ENCODE peak calls at places on chromosomes 6 and 20, in ten cellular contexts. J is T-helper 9 cell; B is T-helper 2 cell; N is activated CD8-positive, alpha-beta memory T cell treated with anti-CD3 and anti-CD28 coated beads, Interleukin-2, amount 50 U/mL, for 4 hours; Z is heart left ventricle; T is M059J; G is cardiac fibroblast; X is NCI-H1092; R is MCF 10A; D is stimulated activated CD4-positive, alpha-beta T cell treated with anti-CD3 and anti-CD28 coated beads, Interleukin-1b, Interleukin-23, amount 100 ng/mL, for 24 hours. K is an unnamed sample.
A peak's percentile ranks its signal among the peaks of the same experiment; 100 is the strongest.

GRCh38 chr6:52154381-52154780 is 31.8 kb upstream of the IL17A start:
- DNase-seq in J (no peak), B (no peak), N (no peak), Z (no peak), T (no peak), G (no peak), X (no peak), R (no peak), D (no peak), K (no peak)

GRCh38 chr6:34616230-34616591 is 60.1 kb upstream of the SPDEF start:
- DNase-seq in J (no peak), B (no peak), N (no peak), Z (no peak), T (no peak), G (no peak), X (no peak), R (no peak), D (no peak), K (no peak)

GRCh38 chr6:20325641-20326421 is 75.8 kb upstream of the E2F3 start:
- DNase-seq in J (no peak), B (no peak), N (no peak), Z (no peak), T (peak; percentile 17), G (no peak), X (no peak), R (no peak), D (no peak), K (peak; percentile 27)

GRCh38 chr20:40313730-40314129 is 375.3 kb downstream of the MAFB start:
- DNase-seq in J (no peak), B (no peak), N (no peak), Z (no peak), T (no peak), G (no peak), X (no peak), R (no peak), D (no peak), K (no peak)

GRCh38 chr6:129731396-129731795 is 21.4 kb upstream of the ARHGAP18 start:
- DNase-seq in J (no peak), B (no peak), N (no peak), Z (no peak), T (no peak), G (no peak), X (no peak), R (no peak), D (no peak), K (no peak)

GRCh38 chr6:16470502-16471221 is 232.3 kb downstream of the GMPR start:
- DNase-seq in J (no peak), B (no peak), N (no peak), Z (no peak), T (no peak), G (no peak), X (no peak), R (no peak), D (no peak), K (peak; percentile 24)

GRCh38 chr20:33653900-33654596 is 8.1 kb upstream of the C20orf144 start:
- DNase-seq in J (no peak), B (no peak), N (no peak), Z (no peak), T (no peak), G (no peak), X (peak; percentile 60), R (peak; percentile 47), D (no peak), K (no peak)

GRCh38 chr6:154252676-154253075 is 103.9 kb downstream of the IPCEF1 start:
- DNase-seq in J (no peak), B (no peak), N (no peak), Z (no peak), T (no peak), G (peak; percentile 26), X (no peak), R (peak; percentile 21), D (no peak), K (peak; percentile 39)

GRCh38 chr6:43481591-43482242 is 4.3 kb downstream of the TJAP1 start:
- DNase-seq in J (no peak), B (no peak), N (no peak), Z (no peak), T (peak; percentile 65), G (no peak), X (no peak), R (peak; percentile 86), D (no peak), K (no peak)

GRCh38 chr6:137903933-137904821 is 37.1 kb downstream of the TNFAIP3 start:
- DNase-seq in J (no peak), B (peak; percentile 89), N (peak; percentile 26), Z (no peak), T (peak; percentile 29), G (no peak), X (no peak), R (no peak), D (no peak), K (peak; percentile 25)

GRCh38 chr6:143236151-143236788 is 175.6 kb downstream of the AIG1 start:
- DNase-seq in J (no peak), B (no peak), N (no peak), Z (peak; percentile 29), T (peak; percentile 72), G (no peak), X (no peak), R (peak; percentile 7), D (no peak), K (no peak)

GRCh38 chr6:14135865-14136539 is 18.4 kb downstream of the CD83 start:
- DNase-seq in J (no peak), B (peak; percentile 39), N (no peak), Z (no peak), T (no peak), G (no peak), X (no peak), R (no peak), D (no peak), K (no peak)

GRCh38 chr20:58094160-58094559 is 134.3 kb downstream of the ANKRD60 start:
- DNase-seq in J (no peak), B (no peak), N (no peak), Z (no peak), T (no peak), G (no peak), X (no peak), R (no peak), D (no peak), K (no peak)

GRCh38 chr20:14142964-14143627 is 147.8 kb downstream of the MACROD2 start:
- DNase-seq in J (no peak), B (no peak), N (no peak), Z (no peak), T (no peak), G (peak; percentile 68), X (no peak), R (no peak), D (no peak), K (peak; percentile 92)

GRCh38 chr20:4645109-4645508 is 76.6 kb upstream of the PRND start:
- DNase-seq in J (no peak), B (no peak), N (no peak), Z (no peak), T (no peak), G (no peak), X (no peak), R (no peak), D (no peak), K (no peak)

GRCh38 chr20:9131841-9132240 is 63.0 kb downstream of the PLCB4 start:
- DNase-seq in J (no peak), B (no peak), N (no peak), Z (no peak), T (no peak), G (no peak), X (no peak), R (no peak), D (no peak), K (no peak)

GRCh38 chr20:55580475-55580874 is 424.8 kb downstream of the CBLN4 start:
- DNase-seq in J (no peak), B (no peak), N (no peak), Z (no peak), T (no peak), G (no peak), X (no peak), R (peak; percentile 11), D (no peak), K (no peak)